ENCODE peak calls at places on chromosomes 12 and 14, in seven cellular contexts. X is 8988T; U is stimulated activated CD4-positive, alpha-beta T cell treated with anti-CD3 and anti-CD28 coated beads, Interleukin-1b, Interleukin-23, amount 100 ng/mL, for 1 hour; V is activated T-cell treated with anti-CD3 and anti-CD28 coated beads for 24 hours; R is AG09319; K is SW480; C is upper lobe of right lung. S is an unnamed sample.

GRCh38 chr12:6767592-6768384 is 1.6 kb downstream of the PTMS start:
- DNase-seq in C (no peak), V (no peak), K (peak; percentile 62), U (no peak), R (no peak), X (no peak), S (no peak)

GRCh38 chr14:34043627-34044372 is 92.9 kb upstream of the EGLN3 start:
- DNase-seq in U (peak; percentile 22), C (no peak), V (peak; percentile 46), R (no peak), X (peak; percentile 34), K (peak; percentile 99), S (no peak)

GRCh38 chr12:74903522-74903921 is 306.1 kb downstream of the KCNC2 start:
- DNase-seq in C (no peak), U (no peak), V (no peak), X (no peak), K (no peak), R (no peak), S (peak; percentile 6)

GRCh38 chr12:30985814-30986452 is 59.4 kb downstream of the TSPAN11 start:
- DNase-seq in K (peak; percentile 42), U (no peak), X (peak; percentile 98), R (no peak), C (peak; percentile 74), V (no peak), S (no peak)

GRCh38 chr12:84658877-84659276 is 253.7 kb downstream of the SLC6A15 start:
- DNase-seq in K (no peak), R (no peak), V (no peak), X (no peak), U (no peak), C (no peak), S (no peak)

GRCh38 chr14:24307156-24307574 is 612 bp downstream of the CIDEB start:
- DNase-seq in U (no peak), X (no peak), V (no peak), R (no peak), C (no peak), K (no peak), S (no peak)

GRCh38 chr14:64478634-64479250 is 13.4 kb downstream of the AKAP5 start:
- DNase-seq in C (no peak), R (no peak), U (no peak), K (no peak), V (no peak), X (no peak), S (no peak)

GRCh38 chr12:43789941-43790340 is 16.2 kb downstream of the TWF1 start:
- DNase-seq in X (no peak), K (peak; percentile 3), R (peak; percentile 59), C (no peak), U (no peak), V (no peak), S (peak; percentile 25)

GRCh38 chr14:92973265-92973797 is 50.4 kb downstream of the CHGA start:
- DNase-seq in C (peak; percentile 81), X (peak; percentile 75), U (no peak), K (peak; percentile 36), V (no peak), R (peak; percentile 31), S (peak; percentile 64)

GRCh38 chr12:94649349-94650142 is 811 bp downstream of the TMCC3 start:
- DNase-seq in X (peak; percentile 52), V (no peak), K (peak; percentile 13), U (no peak), R (no peak), C (peak; percentile 83), S (no peak)

GRCh38 chr14:70616646-70617045 is 16.2 kb upstream of the MED6 start:
- DNase-seq in V (no peak), U (no peak), C (no peak), X (no peak), K (no peak), R (no peak), S (no peak)

GRCh38 chr14:64434528-64434927 is 30.8 kb upstream of the AKAP5 start:
- DNase-seq in U (no peak), C (no peak), V (no peak), X (no peak), R (no peak), K (no peak), S (no peak)